ENCODE peak calls at places on chromosomes 12 and 14, in four cellular contexts. Q, D, T and L are unnamed samples.

GRCh38 chr14:71399057-71399487 is 491.8 kb downstream of the PCNX1 start:
- DNase-seq in D (no peak), T (no peak), Q (no peak), L (peak)

GRCh38 chr12:90120627-90121026 is 412.0 kb upstream of the ATP2B1 start:
- DNase-seq in T (no peak), D (no peak), Q (no peak), L (no peak)

GRCh38 chr14:74243051-74243450 is 3.8 kb downstream of the VSX2 start:
- DNase-seq in Q (no peak), D (no peak), T (no peak), L (no peak)

GRCh38 chr12:102806592-102806991 is 110.5 kb downstream of the PAH start:
- DNase-seq in D (no peak), T (no peak), Q (no peak), L (no peak)

GRCh38 chr12:11031307-11031706 is at the start of gene TAS2R31:
- DNase-seq in D (no peak), T (no peak), Q (no peak), L (no peak)

GRCh38 chr12:27554421-27555186 is 30.6 kb downstream of the PPFIBP1 start:
- DNase-seq in D (peak), T (no peak), Q (peak), L (peak)

GRCh38 chr12:48285751-48286650 is 64.7 kb downstream of the ZNF641 start:
- DNase-seq in D (no peak), Q (no peak), T (no peak), L (no peak)

GRCh38 chr12:12467701-12468218 is 94.9 kb downstream of the DUSP16 start:
- DNase-seq in Q (no peak), D (no peak), T (no peak), L (no peak)

GRCh38 chr12:22410497-22410896 is 76.0 kb upstream of the ST8SIA1 start:
- DNase-seq in Q (no peak), D (no peak), T (peak), L (no peak)

GRCh38 chr12:113476093-113476986 is 4.7 kb upstream of the LHX5 start:
- DNase-seq in T (no peak), D (no peak), Q (no peak), L (no peak)

GRCh38 chr14:95463173-95463901 is 53.1 kb downstream of the SYNE3 start:
- DNase-seq in Q (no peak), T (no peak), D (no peak), L (peak)

GRCh38 chr12:15038137-15038536 is 65.3 kb downstream of the PDE6H start:
- DNase-seq in Q (no peak), D (no peak), T (no peak), L (no peak)

GRCh38 chr12:110050927-110051326 is 2.6 kb upstream of the C12orf76 start:
- DNase-seq in T (no peak), D (no peak), Q (no peak), L (no peak)

GRCh38 chr12:113014565-113014964 is 36.2 kb downstream of the OAS2 start:
- DNase-seq in T (no peak), Q (no peak), D (no peak), L (no peak)

DNA sequence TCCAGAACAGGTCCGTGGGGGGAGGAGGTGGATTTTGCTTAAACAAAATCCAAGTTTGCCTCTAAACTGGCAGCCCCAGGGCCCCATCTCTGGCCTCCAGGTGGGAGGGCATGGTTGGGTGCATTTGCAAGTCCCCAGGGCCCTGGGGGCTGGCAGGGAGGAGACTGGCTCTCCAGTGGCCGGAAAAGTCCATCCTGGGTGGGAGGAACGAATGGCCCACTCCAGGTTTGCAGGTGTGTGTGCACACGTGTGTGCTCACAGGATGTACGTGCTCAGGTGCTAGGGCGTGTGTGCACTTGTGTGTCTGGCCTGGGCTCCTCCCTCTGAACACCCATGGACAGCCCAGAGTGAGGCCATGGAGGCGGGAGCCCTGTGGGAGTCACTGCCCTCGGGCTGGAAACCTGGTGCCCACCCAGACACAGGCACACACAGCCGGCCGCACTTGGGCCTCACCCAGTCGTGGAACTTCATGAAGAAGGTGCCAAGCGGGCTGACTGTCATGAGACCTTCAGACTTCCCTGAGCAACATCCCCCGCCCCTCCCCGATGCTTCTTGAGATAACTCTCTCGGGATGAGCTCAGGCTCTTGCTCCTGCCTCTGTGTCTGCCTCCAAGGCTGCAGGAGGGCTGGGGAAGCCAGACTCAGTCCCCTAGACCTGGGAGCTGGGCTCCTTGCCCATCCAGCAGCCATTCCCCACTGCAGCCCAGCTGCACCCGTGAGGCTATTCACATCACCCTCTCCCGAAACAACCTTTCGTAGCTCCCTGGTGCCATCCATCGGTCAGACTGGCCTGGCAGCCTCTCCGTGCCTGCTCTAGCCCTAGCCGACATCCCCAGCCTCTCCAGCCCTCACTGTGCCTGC is 9.4 kb downstream of the AHNAK2 start:
- DNase-seq in T (peak), Q (no peak), D (peak), L (peak)
- TF ChIP-seq CTCF in T (peak), Q (no peak), D (peak), L (peak)

DNA sequence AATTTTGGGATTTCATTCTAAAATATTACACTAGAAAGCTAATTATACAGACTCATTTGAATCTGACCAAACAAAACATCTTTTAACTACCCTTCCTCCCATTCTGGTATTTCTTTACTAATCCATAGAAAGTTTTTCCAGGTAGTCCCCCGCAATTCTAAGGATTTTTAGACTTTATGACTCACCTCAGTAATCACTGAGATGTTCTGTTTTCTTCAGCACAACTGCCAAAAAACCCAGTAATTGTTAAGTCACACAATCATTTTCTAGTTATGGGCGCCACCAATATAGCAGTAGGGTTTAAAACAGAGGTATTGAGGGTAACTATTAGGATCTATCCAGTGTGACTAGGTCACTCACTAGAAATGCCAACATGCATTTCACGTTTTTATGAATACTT is 1.6 kb upstream of the ARID4A start:
- DNase-seq in T (peak), D (peak), Q (no peak), L (peak)
- H3K4me3 ChIP-seq in T (peak), D (peak), Q (peak), L (peak)

GRCh38 chr12:56118688-56119045 is 601 bp downstream of the ZC3H10 start:
- DNase-seq in Q (no peak), T (no peak), D (no peak), L (no peak)

GRCh38 chr12:56116267-56117081 is at the start of gene RPL41:
- DNase-seq in T (peak), D (peak), Q (peak), L (peak)

GRCh38 chr12:56120158-56120846 is 2.2 kb downstream of the ZC3H10 start:
- DNase-seq in T (peak), D (no peak), Q (no peak), L (no peak)

GRCh38 chr12:56119361-56119796 is 1.3 kb downstream of the ZC3H10 start:
- DNase-seq in T (peak), D (peak), Q (peak), L (peak)

DNA sequence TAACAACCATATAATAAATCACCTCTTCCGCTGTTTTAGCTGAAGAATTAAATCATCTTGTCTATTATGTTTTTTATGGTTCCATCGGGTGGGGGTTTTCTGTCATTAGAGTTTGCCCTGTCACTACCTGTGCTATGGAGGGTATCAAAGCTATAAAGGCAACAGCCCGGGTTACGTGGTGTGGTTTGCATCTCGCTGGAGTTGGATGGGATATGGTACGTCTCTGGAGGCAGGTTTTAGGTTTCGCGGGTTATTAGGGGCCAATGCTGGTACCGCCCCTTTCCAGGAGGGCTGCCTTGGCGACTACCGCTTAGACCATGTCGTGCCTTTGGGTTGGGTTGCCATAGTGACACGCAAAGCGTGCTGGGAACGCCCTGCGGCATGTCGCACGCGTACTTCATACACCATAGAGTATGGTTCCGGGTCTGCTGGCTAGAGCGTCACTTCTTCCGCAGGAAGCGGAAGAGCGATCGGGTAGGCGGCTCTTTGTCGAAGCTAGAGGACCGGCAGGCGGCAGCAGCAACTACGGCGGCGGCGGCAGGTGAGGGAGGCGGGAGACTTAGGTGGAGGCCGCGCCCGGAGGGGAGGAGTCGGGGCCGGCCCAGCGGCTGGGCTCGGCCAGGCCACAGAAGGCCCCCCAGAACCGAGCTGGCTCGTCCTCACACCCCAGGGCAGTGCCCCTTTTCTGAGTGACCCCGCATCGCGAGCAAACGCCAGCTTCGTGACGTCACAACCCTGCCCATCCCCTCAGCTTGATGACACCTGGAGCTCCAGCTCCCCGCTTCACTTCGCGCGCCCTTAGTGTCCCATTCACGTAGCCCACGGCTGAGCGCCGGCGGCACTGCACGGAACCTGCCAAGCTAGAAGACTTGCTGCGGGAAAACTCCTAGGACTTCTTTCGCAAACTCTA is at the start of gene ZC3H10:
- DNase-seq in D (peak), Q (peak), T (peak), L (peak)
- TF ChIP-seq CTCF in D (peak), Q (peak), T (peak), L (peak)

DNA sequence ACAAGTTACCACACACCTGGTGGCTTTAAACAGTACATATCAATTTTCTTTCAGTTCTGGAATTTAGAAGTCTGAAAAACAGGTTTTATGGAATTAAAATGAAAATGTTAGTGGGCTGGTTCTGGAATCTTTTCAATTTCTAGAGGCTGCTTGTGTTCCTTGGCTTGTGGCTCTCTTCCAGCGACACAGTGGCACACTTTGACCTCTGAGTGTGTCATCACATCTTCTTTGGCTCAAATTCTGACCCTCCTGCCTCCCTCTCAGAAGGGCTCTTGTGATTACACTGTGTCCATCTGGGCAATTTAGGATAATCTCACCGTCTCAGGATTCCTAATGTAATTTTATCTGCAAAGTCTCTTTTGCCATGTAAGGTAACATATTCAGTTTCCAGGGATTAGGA is 170.0 kb downstream of the PLCZ1 start:
- DNase-seq in Q (no peak), T (no peak), D (no peak), L (no peak)
- H3K4me3 ChIP-seq in Q (no peak), T (no peak), D (no peak), L (no peak)

DNA sequence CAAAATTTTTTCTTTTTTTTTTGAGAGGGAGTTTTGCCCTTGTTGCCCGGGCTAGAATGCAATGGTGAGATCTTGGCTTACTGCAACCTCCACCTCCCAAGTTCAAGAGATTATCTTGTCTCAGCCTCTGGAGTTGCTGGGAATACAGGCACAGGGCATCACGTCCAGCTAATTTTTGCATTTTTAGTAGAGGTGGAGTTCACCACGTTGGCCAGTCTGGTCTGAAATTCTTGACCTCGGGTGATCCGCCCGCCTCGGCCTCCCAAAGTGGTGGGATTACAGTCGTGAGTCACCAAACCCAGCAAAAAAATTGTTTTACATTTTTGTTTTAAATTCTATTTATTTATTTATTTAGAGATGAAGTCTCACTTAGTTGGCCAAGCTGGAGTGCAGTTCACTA is 4.7 kb upstream of the SLC2A14 start:
- DNase-seq in Q (no peak), T (no peak), D (no peak), L (no peak)
- TF ChIP-seq CTCF in Q (no peak), T (no peak), D (no peak), L (no peak)

DNA sequence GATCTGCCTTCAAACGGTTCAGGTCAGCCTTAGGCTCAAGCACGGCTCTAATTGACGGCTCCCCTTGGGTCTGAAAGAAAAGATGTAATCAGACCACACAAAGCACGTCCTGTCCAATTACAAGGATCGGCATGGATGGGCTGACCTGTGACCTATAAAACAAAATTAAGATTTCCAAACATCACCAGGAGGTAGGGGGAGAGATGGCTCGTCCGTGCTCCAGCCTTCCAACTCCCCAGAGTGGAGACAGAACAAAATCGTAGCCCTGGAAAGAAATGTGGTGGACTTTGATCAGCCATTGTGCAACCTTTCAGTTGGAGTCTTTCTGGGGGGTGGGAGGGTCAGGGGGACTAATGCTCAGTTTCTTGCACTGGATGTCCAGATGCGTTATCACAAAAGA is 226.6 kb upstream of the DIO3 start:
- DNase-seq in D (no peak), Q (no peak), T (no peak), L (no peak)
- H3K4me3 ChIP-seq in D (no peak), Q (no peak), T (no peak), L (no peak)

GRCh38 chr12:92408072-92408900 is 262.6 kb upstream of the BTG1 start:
- DNase-seq in T (peak), D (peak), Q (no peak), L (peak)
- TF ChIP-seq CTCF in T (peak), D (peak), Q (peak), L (peak)